ENCODE peak calls at places on chromosome 15, in five cellular contexts. X is omental fat pad, A is AG04449, Q is tibial artery, S is astrocyte of the spinal cord. P is an unnamed sample.
A peak's percentile ranks its signal among the peaks of the same experiment; 100 is the strongest.

GRCh38 chr15:40900256-40901052 is 6.2 kb downstream of the VPS18 start:
- DNase-seq in Q (no peak), A (no peak), S (no peak), X (no peak), P (no peak)

GRCh38 chr15:52682776-52683175 is 3.6 kb upstream of the ATOSA start:
- DNase-seq in Q (no peak), S (no peak), X (no peak), A (no peak), P (no peak)

GRCh38 chr15:69668963-69669362 is 216.3 kb downstream of the RPLP1 start:
- DNase-seq in A (no peak), Q (peak; percentile 69), X (no peak), S (no peak), P (no peak)

GRCh38 chr15:38344351-38344750 is 91.7 kb downstream of the SPRED1 start:
- DNase-seq in S (no peak), A (no peak), X (no peak), Q (no peak), P (no peak)

GRCh38 chr15:69713726-69714559 is 261.3 kb downstream of the RPLP1 start:
- DNase-seq in S (no peak), Q (no peak), A (no peak), X (no peak), P (no peak)

GRCh38 chr15:31482122-31482922 is 155.7 kb downstream of the KLF13 start:
- DNase-seq in Q (peak; percentile 55), X (no peak), A (no peak), S (no peak), P (no peak)

GRCh38 chr15:38878026-38878425 is 313.4 kb upstream of the RASGRP1 start:
- DNase-seq in X (no peak), A (no peak), Q (no peak), S (no peak), P (no peak)

GRCh38 chr15:50127255-50127777 is 8.3 kb upstream of the ATP8B4 start:
- DNase-seq in S (no peak), Q (no peak), A (no peak), X (no peak), P (no peak)

GRCh38 chr15:75452968-75453702 is 1.6 kb upstream of the SIN3A start:
- DNase-seq in Q (peak; percentile 84), S (peak; percentile 42), A (no peak), X (no peak), P (peak; percentile 56)

GRCh38 chr15:51310064-51310463 is 28.3 kb downstream of the CYP19A1 start:
- DNase-seq in S (peak; percentile 10), Q (peak; percentile 55), A (no peak), X (no peak), P (no peak)

GRCh38 chr15:58561321-58561720 is 129.5 kb downstream of the LIPC start:
- DNase-seq in S (no peak), A (no peak), X (no peak), Q (no peak), P (no peak)

GRCh38 chr15:30065025-30065801 is 17.5 kb upstream of the GOLGA8J start:
- DNase-seq in X (no peak), S (peak; percentile 90), A (peak; percentile 84), Q (no peak), P (no peak)

GRCh38 chr15:70947369-70948335 is 55.0 kb downstream of the LRRC49 start:
- DNase-seq in Q (no peak), S (no peak), A (no peak), X (no peak), P (no peak)

GRCh38 chr15:93170320-93170719 is 81.3 kb upstream of the RGMA start:
- DNase-seq in Q (no peak), X (no peak), A (no peak), S (no peak), P (no peak)
- TF ChIP-seq CTCF in Q (no peak), X (no peak), A (no peak), S (no peak), P (no peak)

GRCh38 chr15:96093063-96093462 is 237.4 kb upstream of the NR2F2 start:
- DNase-seq in X (no peak), A (no peak), S (no peak), Q (no peak), P (no peak)
- TF ChIP-seq CTCF in X (no peak), A (no peak), S (no peak), Q (no peak), P (no peak)

GRCh38 chr15:67914537-67915373 is 74.9 kb upstream of the RNU6-1 start:
- DNase-seq in Q (peak; percentile 90), S (peak; percentile 70), A (no peak), X (no peak), P (peak; percentile 36)

GRCh38 chr15:67916051-67916374 is 76.2 kb upstream of the RNU6-1 start:
- DNase-seq in Q (no peak), X (no peak), S (no peak), A (no peak), P (no peak)

GRCh38 chr15:67915374-67916050 is 75.7 kb upstream of the RNU6-1 start:
- DNase-seq in X (no peak), S (peak; percentile 25), A (no peak), Q (peak; percentile 94), P (no peak)

GRCh38 chr15:67911727-67912126 is 71.9 kb upstream of the RNU6-1 start:
- DNase-seq in A (no peak), Q (no peak), S (no peak), X (no peak), P (no peak)

GRCh38 chr15:67914028-67914427 is 74.2 kb upstream of the RNU6-1 start:
- DNase-seq in Q (no peak), S (no peak), X (no peak), A (no peak), P (no peak)
- TF ChIP-seq CTCF in Q (no peak), S (no peak), X (no peak), A (no peak), P (no peak)

DNA sequence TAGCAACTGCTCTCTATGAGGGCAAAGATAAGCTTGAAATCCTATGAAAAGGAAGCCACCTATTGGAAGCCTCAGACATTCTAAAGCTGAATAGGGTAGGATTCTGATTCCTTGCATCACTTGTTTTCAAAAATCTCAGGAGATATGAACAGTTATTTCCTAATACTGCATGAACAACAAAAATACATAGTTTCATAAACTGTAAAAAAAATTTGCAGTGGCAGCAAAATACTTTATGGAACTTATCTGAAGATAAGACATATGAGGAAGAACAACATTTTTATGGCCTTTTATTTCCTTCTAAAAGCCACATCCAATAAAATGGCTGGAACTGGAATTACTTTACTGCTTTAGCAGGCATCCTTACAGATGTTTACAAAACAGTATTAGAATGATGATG is 29.9 kb downstream of the AP3S2 start:
- DNase-seq in A (no peak), X (no peak), S (no peak), Q (no peak), P (no peak)
- TF ChIP-seq CTCF in A (no peak), X (no peak), S (no peak), Q (no peak), P (no peak)

GRCh38 chr15:57012557-57012956 is 94.1 kb downstream of the TCF12 start:
- DNase-seq in Q (no peak), A (no peak), X (no peak), S (no peak), P (no peak)

GRCh38 chr15:57015897-57016296 is 97.5 kb downstream of the TCF12 start:
- DNase-seq in X (no peak), A (no peak), S (no peak), Q (no peak), P (no peak)

GRCh38 chr15:57017024-57017423 is 98.6 kb downstream of the TCF12 start:
- DNase-seq in X (no peak), S (no peak), Q (no peak), A (no peak), P (no peak)

GRCh38 chr15:57018151-57018550 is 99.7 kb downstream of the TCF12 start:
- DNase-seq in Q (no peak), A (no peak), X (no peak), S (no peak), P (no peak)

DNA sequence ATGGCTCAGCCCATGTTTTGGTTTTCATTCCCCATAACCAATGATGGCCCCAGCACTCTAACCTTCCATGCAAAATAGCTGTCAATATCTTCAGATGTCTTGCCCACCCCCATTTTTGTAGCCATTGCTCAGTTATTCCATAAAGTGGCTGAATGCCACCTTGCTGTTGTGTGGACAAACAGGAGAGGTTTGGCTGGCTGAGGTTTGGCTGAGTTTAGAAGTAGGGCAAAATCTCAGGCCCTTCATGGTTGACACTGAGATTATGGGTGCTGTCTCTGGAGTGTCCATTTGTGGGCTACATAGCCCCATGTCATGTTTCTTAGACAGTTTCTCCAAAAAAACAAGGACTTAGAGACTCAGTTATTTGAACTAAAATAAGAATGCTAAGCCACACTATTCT is 96.9 kb downstream of the TCF12 start:
- DNase-seq in Q (no peak), X (no peak), S (no peak), A (no peak), P (no peak)
- TF ChIP-seq CTCF in Q (no peak), X (no peak), S (no peak), A (no peak), P (no peak)

DNA sequence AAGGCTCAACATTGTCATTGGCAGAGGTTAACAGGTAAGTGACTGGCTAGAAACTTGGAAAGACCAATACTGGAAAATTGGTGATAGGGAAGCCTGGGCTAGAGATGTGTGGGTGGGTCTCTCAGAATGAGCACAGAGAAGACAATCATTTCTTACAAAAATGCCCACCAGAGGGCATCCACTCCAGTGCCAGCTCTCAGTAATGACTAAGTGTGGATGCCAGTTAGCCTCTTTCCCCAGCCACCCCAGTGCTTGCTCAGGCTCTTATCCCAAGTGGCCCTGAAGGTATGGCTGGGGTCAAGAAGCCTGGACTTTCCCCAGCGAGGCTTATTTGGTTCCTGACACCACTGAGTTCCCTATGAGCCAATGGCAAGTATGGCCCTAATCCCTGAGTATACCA is 115.9 kb upstream of the ST8SIA2 start:
- DNase-seq in A (no peak), X (no peak), S (peak; percentile 0), Q (no peak), P (no peak)
- TF ChIP-seq CTCF in A (peak; percentile 42), X (no peak), S (peak; percentile 26), Q (no peak), P (peak; percentile 18)

GRCh38 chr15:72272213-72272996 is at the start of gene PARP6:
- DNase-seq in X (peak; percentile 83), S (peak; percentile 99), Q (peak; percentile 100), A (peak; percentile 83), P (peak; percentile 98)

GRCh38 chr15:72271221-72271620 is 1.1 kb downstream of the PARP6 start:
- DNase-seq in X (no peak), S (no peak), A (no peak), Q (no peak), P (no peak)

GRCh38 chr15:72269739-72270138 is 2.6 kb downstream of the PARP6 start:
- DNase-seq in X (no peak), Q (no peak), S (no peak), A (no peak), P (no peak)

GRCh38 chr15:72271895-72272212 is 500 bp downstream of the PARP6 start:
- DNase-seq in Q (no peak), X (no peak), A (no peak), S (peak; percentile 13), P (no peak)

GRCh38 chr15:72272997-72273352 is 621 bp upstream of the PARP6 start:
- DNase-seq in X (no peak), A (no peak), S (no peak), Q (no peak), P (no peak)
- TF ChIP-seq CTCF in X (no peak), A (no peak), S (no peak), Q (no peak), P (no peak)

GRCh38 chr15:64163662-64164362 is 990 bp upstream of the PPIB start:
- DNase-seq in A (no peak), S (no peak), Q (no peak), X (no peak), P (no peak)
- TF ChIP-seq CTCF in A (no peak), S (no peak), Q (no peak), X (no peak), P (no peak)